ENCODE peak calls at places on chromosome 4, in four cellular contexts. S is activated T-cell treated with anti-CD3 and anti-CD28 coated beads, Interleukin-2, amount 50 U/mL, for 4 hours; X is germinal center; O is foreskin fibroblast. W is an unnamed sample.

GRCh38 chr4:155497306-155497705 is 120.5 kb upstream of the MAP9 start:
- DNase-seq in X (no peak), O (no peak), S (no peak), W (no peak)

GRCh38 chr4:7062816-7063215 is 5.0 kb downstream of the GRPEL1 start:
- DNase-seq in O (no peak), X (no peak), S (no peak), W (no peak)

GRCh38 chr4:76499461-76499860 is 64.4 kb downstream of the SHROOM3 start:
- DNase-seq in X (peak), O (no peak), S (no peak), W (no peak)

GRCh38 chr4:142557220-142557801 is 288.8 kb downstream of the INPP4B start:
- DNase-seq in X (no peak), S (no peak), O (no peak), W (no peak)

GRCh38 chr4:121072836-121073362 is 564 bp upstream of the NDNF start:
- DNase-seq in X (no peak), S (no peak), O (no peak), W (no peak)

GRCh38 chr4:18621186-18621585 is 599.6 kb upstream of the LCORL start:
- DNase-seq in S (no peak), X (no peak), O (no peak), W (no peak)

GRCh38 chr4:54233128-54233696 is 4.1 kb downstream of the PDGFRA start:
- DNase-seq in O (peak), X (peak), S (peak), W (no peak)

GRCh38 chr4:120718979-120719566 is 203.5 kb downstream of the PRDM5 start:
- DNase-seq in S (peak), O (peak), X (no peak), W (no peak)

GRCh38 chr4:4443821-4444220 is 56.9 kb downstream of the NSG1 start:
- DNase-seq in S (no peak), X (no peak), O (peak), W (no peak)

GRCh38 chr4:11228575-11228974 is 200.1 kb downstream of the HS3ST1 start:
- DNase-seq in O (no peak), S (no peak), X (no peak), W (no peak)

GRCh38 chr4:41787931-41788330 is 39.4 kb upstream of the PHOX2B start:
- DNase-seq in S (no peak), X (no peak), O (no peak), W (no peak)

GRCh38 chr4:28075557-28075956 is 1214.9 kb downstream of the STIM2 start:
- DNase-seq in X (no peak), O (no peak), S (no peak), W (peak)

GRCh38 chr4:84238247-84239090 is 260.6 kb downstream of the NKX6-1 start:
- DNase-seq in O (peak), X (no peak), S (no peak), W (peak)

GRCh38 chr4:121662225-121662624 is 34.6 kb downstream of the ANXA5 start:
- DNase-seq in O (no peak), S (no peak), X (no peak), W (no peak)

GRCh38 chr4:17077105-17077504 is 178.7 kb upstream of the LDB2 start:
- DNase-seq in O (no peak), S (no peak), X (no peak), W (no peak)

GRCh38 chr4:151228196-151229119 is 48.5 kb upstream of the PRSS48 start:
- DNase-seq in S (no peak), X (no peak), O (no peak), W (no peak)

GRCh38 chr4:139242511-139243051 is 37.4 kb downstream of the MGARP start:
- DNase-seq in S (no peak), O (peak), X (no peak), W (peak)

GRCh38 chr4:83082777-83083176 is 31.8 kb downstream of the PLAC8 start:
- DNase-seq in S (no peak), X (no peak), O (no peak), W (no peak)

GRCh38 chr4:60617731-60618130 is 582.4 kb upstream of the ADGRL3 start:
- DNase-seq in X (no peak), O (no peak), S (no peak), W (no peak)

GRCh38 chr4:89708903-89709361 is 128.0 kb downstream of the SNCA start:
- DNase-seq in O (peak), S (no peak), X (no peak), W (peak)

GRCh38 chr4:154406022-154406835 is 85.4 kb downstream of the DCHS2 start:
- DNase-seq in X (peak), S (no peak), O (no peak), W (no peak)

GRCh38 chr4:100966846-100967245 is 380.5 kb downstream of the PPP3CA start:
- DNase-seq in X (no peak), S (no peak), O (no peak), W (no peak)

GRCh38 chr4:112266823-112267222 is 18.9 kb downstream of the TIFA start:
- DNase-seq in X (no peak), O (peak), S (no peak), W (no peak)

GRCh38 chr4:78937837-78938236 is 1.4 kb downstream of the PAQR3 start:
- DNase-seq in S (no peak), X (no peak), O (no peak), W (no peak)

GRCh38 chr4:144451771-144452170 is 194.2 kb upstream of the HHIP start:
- DNase-seq in O (no peak), S (no peak), X (no peak), W (no peak)

W was measured in AG09309.